ENCODE peak calls at places on chromosomes 5 and 9, in seven cellular contexts. U is AG08395; W is central memory CD8-positive, alpha-beta T cell; X is RCC 7860; T is occipital lobe; Q is ELR; Z is smooth muscle cell of the brain vasculature. C is an unnamed sample.

GRCh38 chr9:38641985-38642864 is 21.8 kb upstream of the ANKRD18A start:
- DNase-seq in Z (peak), U (no peak), Q (peak), W (no peak), X (peak), T (no peak), C (no peak)

GRCh38 chr5:149421834-149422233 is 42.7 kb upstream of the IL17B start:
- DNase-seq in U (peak), W (no peak), Q (peak), X (no peak), T (no peak), Z (no peak), C (no peak)

GRCh38 chr9:122374885-122375420 is 4.1 kb downstream of the PTGS1 start:
- DNase-seq in Q (peak), T (peak), X (no peak), U (peak), W (no peak), Z (no peak), C (no peak)

GRCh38 chr9:133566817-133567216 is 32.3 kb downstream of the ADAMTSL2 start:
- DNase-seq in W (no peak), T (no peak), U (no peak), Z (no peak), X (no peak), Q (no peak), C (no peak)

GRCh38 chr5:178630475-178630930 is 3.7 kb upstream of the CLK4 start:
- DNase-seq in Z (no peak), T (no peak), Q (peak), U (no peak), X (peak), W (no peak), C (no peak)

GRCh38 chr9:12680757-12681156 is 12.4 kb upstream of the TYRP1 start:
- DNase-seq in W (no peak), U (no peak), Z (no peak), Q (peak), T (no peak), X (no peak), C (no peak)

GRCh38 chr9:134384811-134385479 is 58.7 kb downstream of the RXRA start:
- DNase-seq in Z (no peak), X (no peak), T (peak), W (no peak), Q (peak), U (no peak), C (no peak)

GRCh38 chr5:77210091-77211012 is at the start of gene PDE8B:
- DNase-seq in T (peak), W (no peak), Q (peak), U (no peak), X (no peak), Z (no peak), C (no peak)

GRCh38 chr9:122464633-122465567 is 12.8 kb downstream of the OR1J1 start:
- DNase-seq in Q (peak), X (peak), T (peak), W (peak), U (peak), Z (peak), C (peak)

GRCh38 chr9:117014061-117014460 is 327.0 kb downstream of the TRIM32 start:
- DNase-seq in U (no peak), W (no peak), Z (no peak), T (no peak), X (no peak), Q (no peak), C (no peak)

GRCh38 chr5:169945831-169946261 is 34.4 kb downstream of the INSYN2B start:
- DNase-seq in X (peak), W (no peak), Q (peak), Z (peak), T (peak), U (peak), C (no peak)

GRCh38 chr9:97786341-97786740 is 66.7 kb upstream of the FOXE1 start:
- DNase-seq in T (no peak), X (peak), Q (peak), W (no peak), Z (no peak), U (peak), C (no peak)

GRCh38 chr9:120038342-120038741 is 541.6 kb downstream of the CDK5RAP2 start:
- DNase-seq in X (no peak), U (no peak), T (no peak), W (no peak), Z (no peak), Q (no peak), C (no peak)

GRCh38 chr9:121305269-121305994 is 37.5 kb downstream of the GSN start:
- DNase-seq in Z (no peak), T (no peak), X (no peak), Q (no peak), W (no peak), U (no peak), C (no peak)

GRCh38 chr9:98331536-98332259 is 76.2 kb upstream of the TBC1D2 start:
- DNase-seq in W (no peak), Q (no peak), X (no peak), Z (no peak), T (peak), U (no peak), C (no peak)

GRCh38 chr9:98775831-98776441 is 20.4 kb downstream of the ANKS6 start:
- DNase-seq in U (peak), T (no peak), W (no peak), X (no peak), Q (peak), Z (peak), C (no peak)

GRCh38 chr5:157306690-157307089 is 40.8 kb downstream of the CYFIP2 start:
- DNase-seq in U (no peak), W (no peak), Q (no peak), X (no peak), T (no peak), Z (no peak), C (no peak)

GRCh38 chr9:126587187-126588185 is 26.2 kb upstream of the LMX1B start:
- DNase-seq in Q (no peak), T (peak), Z (no peak), W (no peak), U (no peak), X (no peak), C (no peak)

GRCh38 chr9:109794361-109795012 is 14.5 kb downstream of the PALM2AKAP2 start:
- DNase-seq in X (no peak), U (no peak), T (no peak), Q (no peak), Z (no peak), W (no peak), C (no peak)

GRCh38 chr5:127031147-127031862 is 947 bp upstream of the MARCHF3 start:
- DNase-seq in W (no peak), Z (no peak), U (no peak), Q (peak), T (no peak), X (no peak), C (no peak)

GRCh38 chr9:101485873-101486692 is 47.6 kb upstream of the RNF20 start:
- DNase-seq in X (no peak), T (peak), Z (no peak), W (no peak), U (peak), Q (peak), C (no peak)

GRCh38 chr5:132387649-132388117 is 18.2 kb downstream of the SLC22A5 start:
- DNase-seq in W (no peak), U (peak), Q (peak), Z (peak), T (no peak), X (peak), C (no peak)

GRCh38 chr9:120735415-120736126 is 21.3 kb upstream of the MEGF9 start:
- DNase-seq in W (no peak), Q (no peak), X (no peak), Z (no peak), T (no peak), U (peak), C (no peak)

GRCh38 chr9:137740311-137740710 is 121.5 kb downstream of the EHMT1 start:
- DNase-seq in Q (no peak), X (no peak), U (peak), W (no peak), Z (peak), T (no peak), C (no peak)

GRCh38 chr5:113128082-113128481 is 151.5 kb downstream of the DCP2 start:
- DNase-seq in W (no peak), T (no peak), Q (no peak), Z (no peak), X (no peak), U (no peak), C (no peak)

GRCh38 chr5:56838409-56839039 is 23.2 kb downstream of the MAP3K1 start:
- DNase-seq in X (peak), T (no peak), Q (peak), Z (no peak), W (no peak), U (peak), C (no peak)

GRCh38 chr9:119365291-119366027 is 3.8 kb downstream of the BRINP1 start:
- DNase-seq in T (peak), U (peak), Q (peak), Z (no peak), W (no peak), X (peak), C (no peak)

GRCh38 chr5:148635321-148636083 is 18.8 kb downstream of the HTR4 start:
- DNase-seq in Z (no peak), W (no peak), Q (no peak), T (no peak), X (no peak), U (no peak), C (no peak)

GRCh38 chr9:113349434-113350337 is at the start of gene BSPRY:
- DNase-seq in X (no peak), T (no peak), W (no peak), U (no peak), Z (no peak), Q (no peak), C (no peak)

GRCh38 chr9:96031366-96031824 is 155.9 kb downstream of the ERCC6L2 start:
- DNase-seq in T (no peak), W (no peak), U (no peak), Q (peak), X (no peak), Z (peak), C (no peak)

GRCh38 chr5:99061711-99062110 is 132.9 kb upstream of the CHD1 start:
- DNase-seq in Z (no peak), T (no peak), Q (peak), U (peak), W (no peak), X (peak), C (no peak)

GRCh38 chr9:75229605-75230332 is 141.5 kb downstream of the OSTF1 start:
- DNase-seq in Z (no peak), W (no peak), X (no peak), T (no peak), U (no peak), Q (no peak), C (no peak)

C was measured in effector CD8-positive, alpha-beta T cell.